ENCODE peak calls at places on chromosomes 12 and 14, in eight cellular contexts. One of them, this sample, is unnamed.

GRCh38 chr12:32270818-32271710 is 128.3 kb upstream of the FGD4 start:
- DNase-seq in naive thymus-derived CD8-positive, alpha-beta T cell: no peak
- DNase-seq in A549: no peak
- DNase-seq in activated CD4-positive, alpha-beta T cell treated with anti-CD3 and anti-CD28 coated beads for 36 hours: no peak
- DNase-seq in stimulated activated CD8-positive, alpha-beta memory T cell treated with anti-CD3 and anti-CD28 coated beads, Interleukin-12 subunit alpha, Interleukin-12 subunit beta, amount 100 ng/mL, for 4 hours: no peak
- DNase-seq in cardiac muscle cell: peak; percentile 37
- DNase-seq in central memory CD4-positive, alpha-beta T cell: no peak
- DNase-seq in fibroblast of lung: peak; percentile 77
- DNase-seq in this sample: no peak

GRCh38 chr12:11753151-11753501 is 103.7 kb downstream of the ETV6 start:
- DNase-seq in naive thymus-derived CD8-positive, alpha-beta T cell: no peak
- DNase-seq in A549: no peak
- DNase-seq in activated CD4-positive, alpha-beta T cell treated with anti-CD3 and anti-CD28 coated beads for 36 hours: no peak
- DNase-seq in stimulated activated CD8-positive, alpha-beta memory T cell treated with anti-CD3 and anti-CD28 coated beads, Interleukin-12 subunit alpha, Interleukin-12 subunit beta, amount 100 ng/mL, for 4 hours: no peak
- DNase-seq in cardiac muscle cell: no peak
- DNase-seq in central memory CD4-positive, alpha-beta T cell: no peak
- DNase-seq in fibroblast of lung: no peak
- DNase-seq in this sample: no peak

GRCh38 chr12:26274441-26275312 is 79.3 kb downstream of the SSPN start:
- DNase-seq in naive thymus-derived CD8-positive, alpha-beta T cell: no peak
- DNase-seq in A549: peak; percentile 91
- DNase-seq in activated CD4-positive, alpha-beta T cell treated with anti-CD3 and anti-CD28 coated beads for 36 hours: peak; percentile 81
- DNase-seq in stimulated activated CD8-positive, alpha-beta memory T cell treated with anti-CD3 and anti-CD28 coated beads, Interleukin-12 subunit alpha, Interleukin-12 subunit beta, amount 100 ng/mL, for 4 hours: no peak
- DNase-seq in cardiac muscle cell: peak; percentile 99
- DNase-seq in central memory CD4-positive, alpha-beta T cell: no peak
- DNase-seq in fibroblast of lung: peak; percentile 100
- DNase-seq in this sample: peak; percentile 53

GRCh38 chr12:12138203-12139154 is 67.7 kb downstream of the BCL2L14 start:
- DNase-seq in naive thymus-derived CD8-positive, alpha-beta T cell: no peak
- DNase-seq in A549: no peak
- DNase-seq in activated CD4-positive, alpha-beta T cell treated with anti-CD3 and anti-CD28 coated beads for 36 hours: no peak
- DNase-seq in stimulated activated CD8-positive, alpha-beta memory T cell treated with anti-CD3 and anti-CD28 coated beads, Interleukin-12 subunit alpha, Interleukin-12 subunit beta, amount 100 ng/mL, for 4 hours: no peak
- DNase-seq in cardiac muscle cell: no peak
- DNase-seq in central memory CD4-positive, alpha-beta T cell: no peak
- DNase-seq in fibroblast of lung: no peak
- DNase-seq in this sample: no peak

GRCh38 chr14:67943947-67944346 is 124.4 kb downstream of the RAD51B start:
- DNase-seq in naive thymus-derived CD8-positive, alpha-beta T cell: peak; percentile 57
- DNase-seq in A549: peak; percentile 44
- DNase-seq in activated CD4-positive, alpha-beta T cell treated with anti-CD3 and anti-CD28 coated beads for 36 hours: peak; percentile 59
- DNase-seq in stimulated activated CD8-positive, alpha-beta memory T cell treated with anti-CD3 and anti-CD28 coated beads, Interleukin-12 subunit alpha, Interleukin-12 subunit beta, amount 100 ng/mL, for 4 hours: no peak
- DNase-seq in cardiac muscle cell: peak; percentile 95
- DNase-seq in central memory CD4-positive, alpha-beta T cell: peak; percentile 40
- DNase-seq in fibroblast of lung: peak; percentile 86
- DNase-seq in this sample: peak; percentile 60

GRCh38 chr12:15522574-15523187 is 200.4 kb downstream of the PTPRO start:
- DNase-seq in naive thymus-derived CD8-positive, alpha-beta T cell: no peak
- DNase-seq in A549: peak; percentile 21
- DNase-seq in activated CD4-positive, alpha-beta T cell treated with anti-CD3 and anti-CD28 coated beads for 36 hours: no peak
- DNase-seq in stimulated activated CD8-positive, alpha-beta memory T cell treated with anti-CD3 and anti-CD28 coated beads, Interleukin-12 subunit alpha, Interleukin-12 subunit beta, amount 100 ng/mL, for 4 hours: no peak
- DNase-seq in cardiac muscle cell: peak; percentile 76
- DNase-seq in central memory CD4-positive, alpha-beta T cell: no peak
- DNase-seq in fibroblast of lung: peak; percentile 40
- DNase-seq in this sample: peak; percentile 23

GRCh38 chr14:32183151-32184048 is 18.4 kb upstream of the RNU6-7 start:
- DNase-seq in naive thymus-derived CD8-positive, alpha-beta T cell: no peak
- DNase-seq in A549: no peak
- DNase-seq in activated CD4-positive, alpha-beta T cell treated with anti-CD3 and anti-CD28 coated beads for 36 hours: no peak
- DNase-seq in stimulated activated CD8-positive, alpha-beta memory T cell treated with anti-CD3 and anti-CD28 coated beads, Interleukin-12 subunit alpha, Interleukin-12 subunit beta, amount 100 ng/mL, for 4 hours: no peak
- DNase-seq in cardiac muscle cell: no peak
- DNase-seq in central memory CD4-positive, alpha-beta T cell: no peak
- DNase-seq in fibroblast of lung: no peak
- DNase-seq in this sample: no peak

GRCh38 chr12:22624573-22624907 is 431 bp upstream of the ETNK1 start:
- DNase-seq in naive thymus-derived CD8-positive, alpha-beta T cell: no peak
- DNase-seq in A549: peak; percentile 13
- DNase-seq in activated CD4-positive, alpha-beta T cell treated with anti-CD3 and anti-CD28 coated beads for 36 hours: no peak
- DNase-seq in stimulated activated CD8-positive, alpha-beta memory T cell treated with anti-CD3 and anti-CD28 coated beads, Interleukin-12 subunit alpha, Interleukin-12 subunit beta, amount 100 ng/mL, for 4 hours: no peak
- DNase-seq in cardiac muscle cell: no peak
- DNase-seq in central memory CD4-positive, alpha-beta T cell: no peak
- DNase-seq in fibroblast of lung: no peak
- DNase-seq in this sample: no peak

GRCh38 chr12:129871991-129872969 is 31.5 kb downstream of the TMEM132D start:
- DNase-seq in naive thymus-derived CD8-positive, alpha-beta T cell: no peak
- DNase-seq in A549: no peak
- DNase-seq in activated CD4-positive, alpha-beta T cell treated with anti-CD3 and anti-CD28 coated beads for 36 hours: no peak
- DNase-seq in stimulated activated CD8-positive, alpha-beta memory T cell treated with anti-CD3 and anti-CD28 coated beads, Interleukin-12 subunit alpha, Interleukin-12 subunit beta, amount 100 ng/mL, for 4 hours: no peak
- DNase-seq in cardiac muscle cell: no peak
- DNase-seq in central memory CD4-positive, alpha-beta T cell: no peak
- DNase-seq in fibroblast of lung: no peak
- DNase-seq in this sample: peak; percentile 28

GRCh38 chr12:111775205-111776193 is 8.8 kb downstream of the ALDH2 start:
- DNase-seq in naive thymus-derived CD8-positive, alpha-beta T cell: no peak
- DNase-seq in A549: no peak
- DNase-seq in activated CD4-positive, alpha-beta T cell treated with anti-CD3 and anti-CD28 coated beads for 36 hours: no peak
- DNase-seq in stimulated activated CD8-positive, alpha-beta memory T cell treated with anti-CD3 and anti-CD28 coated beads, Interleukin-12 subunit alpha, Interleukin-12 subunit beta, amount 100 ng/mL, for 4 hours: no peak
- DNase-seq in cardiac muscle cell: peak; percentile 98
- DNase-seq in central memory CD4-positive, alpha-beta T cell: no peak
- DNase-seq in fibroblast of lung: peak; percentile 76
- DNase-seq in this sample: no peak

This sample was measured in iPS-NIHi11.